ENCODE peak calls at places on chromosomes 5 and 9, in five cellular contexts. L is omental fat pad, R is cardiac fibroblast, A is breast epithelium, D is chondrocyte. C is an unnamed sample.

GRCh38 chr5:127723571-127723970 is 20.4 kb downstream of the CCDC192 start:
- DNase-seq in L (no peak), R (peak; percentile 50), A (no peak), D (no peak), C (no peak)

GRCh38 chr9:93091056-93091452 is 5.0 kb upstream of the CARD19 start:
- DNase-seq in L (no peak), R (no peak), A (peak; percentile 24), D (peak; percentile 27), C (no peak)

GRCh38 chr5:158899792-158900191 is 199.9 kb downstream of the EBF1 start:
- DNase-seq in L (no peak), R (peak; percentile 57), A (no peak), D (no peak), C (no peak)

GRCh38 chr5:40521108-40521785 is 158.5 kb upstream of the PTGER4 start:
- DNase-seq in L (no peak), R (no peak), A (no peak), D (no peak), C (no peak)

GRCh38 chr9:72996106-72996505 is 43.3 kb upstream of the ALDH1A1 start:
- DNase-seq in L (no peak), R (peak; percentile 54), A (no peak), D (no peak), C (no peak)

GRCh38 chr9:13948037-13948436 is 365.9 kb downstream of the NFIB start:
- DNase-seq in L (no peak), R (peak; percentile 70), A (no peak), D (no peak), C (no peak)

GRCh38 chr5:139795074-139796001 is at the start of gene PSD2:
- DNase-seq in L (no peak), R (no peak), A (no peak), D (no peak), C (no peak)

GRCh38 chr9:116288658-116289057 is 135.1 kb downstream of the PAPPA start:
- DNase-seq in L (no peak), R (peak; percentile 98), A (no peak), D (no peak), C (no peak)

GRCh38 chr5:68216737-68217231 is 1.2 kb downstream of the PIK3R1 start:
- DNase-seq in L (no peak), R (peak; percentile 37), A (no peak), D (no peak), C (no peak)

GRCh38 chr9:125568616-125569015 is 138.4 kb downstream of the MAPKAP1 start:
- DNase-seq in L (no peak), R (peak; percentile 26), A (no peak), D (no peak), C (no peak)

GRCh38 chr5:156950716-156951115 is 12.3 kb downstream of the TIMD4 start:
- DNase-seq in L (no peak), R (no peak), A (no peak), D (no peak), C (no peak)

GRCh38 chr9:108142504-108143201 is 653.1 kb upstream of the KLF4 start:
- DNase-seq in L (no peak), R (peak; percentile 83), A (peak; percentile 67), D (no peak), C (no peak)

GRCh38 chr9:106921989-106922388 is 59.0 kb downstream of the ZNF462 start:
- DNase-seq in L (no peak), R (peak; percentile 39), A (no peak), D (no peak), C (no peak)

GRCh38 chr5:38921174-38921573 is 75.4 kb downstream of the OSMR start:
- DNase-seq in L (no peak), R (no peak), A (no peak), D (no peak), C (no peak)

GRCh38 chr5:108345541-108346171 is 36.2 kb downstream of the FBXL17 start:
- DNase-seq in L (no peak), R (peak; percentile 75), A (no peak), D (no peak), C (no peak)

GRCh38 chr5:175830586-175831300 is 40.6 kb upstream of the CPLX2 start:
- DNase-seq in L (no peak), R (no peak), A (no peak), D (no peak), C (no peak)

GRCh38 chr9:15311607-15312006 is 4.6 kb upstream of the TTC39B start:
- DNase-seq in L (no peak), R (peak; percentile 46), A (no peak), D (no peak), C (no peak)

GRCh38 chr9:133945314-133945975 is 46.7 kb downstream of the VAV2 start:
- DNase-seq in L (no peak), R (no peak), A (no peak), D (peak; percentile 77), C (no peak)

GRCh38 chr9:97527626-97528528 is 26.4 kb downstream of the TMOD1 start:
- DNase-seq in L (no peak), R (no peak), A (no peak), D (no peak), C (no peak)

GRCh38 chr9:18146329-18146728 is 327.6 kb upstream of the ADAMTSL1 start:
- DNase-seq in L (no peak), R (no peak), A (no peak), D (no peak), C (no peak)

GRCh38 chr5:41043109-41043747 is 27.9 kb downstream of the MROH2B start:
- DNase-seq in L (no peak), R (no peak), A (no peak), D (no peak), C (no peak)

GRCh38 chr5:6763191-6763590 is 50.0 kb downstream of the TENT4A start:
- DNase-seq in L (no peak), R (no peak), A (no peak), D (no peak), C (no peak)

GRCh38 chr5:8730194-8730593 is 815.7 kb downstream of the SEMA5A start:
- DNase-seq in L (no peak), R (peak; percentile 71), A (no peak), D (no peak), C (no peak)

GRCh38 chr9:77750284-77750683 is 102.2 kb upstream of the GNA14 start:
- DNase-seq in L (no peak), R (peak; percentile 71), A (no peak), D (no peak), C (no peak)

GRCh38 chr9:94213513-94214124 is 45.5 kb upstream of the ZNF169 start:
- DNase-seq in L (peak; percentile 54), R (peak; percentile 85), A (peak; percentile 73), D (no peak), C (peak; percentile 49)

GRCh38 chr5:1910861-1911772 is 28.4 kb upstream of the IRX4 start:
- DNase-seq in L (no peak), R (no peak), A (peak; percentile 25), D (peak; percentile 44), C (peak; percentile 19)

GRCh38 chr5:96692436-96692835 is 30.3 kb downstream of the CAST start:
- DNase-seq in L (no peak), R (peak; percentile 91), A (no peak), D (no peak), C (no peak)

DNA sequence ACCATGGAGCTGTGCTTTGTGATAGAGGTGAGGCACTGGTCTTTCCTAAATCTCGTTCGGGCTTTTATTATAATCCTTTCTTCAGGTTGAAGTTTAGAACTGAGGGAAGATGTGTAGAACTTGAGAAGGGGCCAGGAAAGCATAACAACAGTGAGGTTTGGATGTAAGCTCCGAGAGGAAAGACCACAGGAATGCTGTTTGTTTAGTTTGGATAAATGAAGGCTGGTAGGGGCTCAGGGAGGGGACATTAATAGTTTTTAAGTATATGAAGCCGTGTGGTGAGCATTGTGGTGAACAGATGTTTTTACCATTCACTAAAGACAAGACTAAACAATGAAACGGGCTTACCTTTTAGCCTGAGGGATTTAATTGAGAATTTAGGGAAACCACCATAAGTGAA is 130.7 kb downstream of the ARHGAP26 start:
- DNase-seq in L (no peak), R (peak; percentile 28), A (no peak), D (no peak), C (no peak)
- TF ChIP-seq CTCF in L (no peak), R (no peak), A (no peak), D (no peak), C (no peak)

GRCh38 chr9:124122321-124122720 is 110.8 kb downstream of the LHX2 start:
- DNase-seq in L (no peak), R (no peak), A (no peak), D (no peak), C (no peak)

GRCh38 chr9:124120272-124120671 is 108.7 kb downstream of the LHX2 start:
- DNase-seq in L (no peak), R (no peak), A (no peak), D (no peak), C (no peak)

GRCh38 chr9:124124729-124125589 is 113.4 kb downstream of the LHX2 start:
- DNase-seq in L (no peak), R (no peak), A (no peak), D (no peak), C (no peak)

GRCh38 chr9:124121725-124122124 is 110.2 kb downstream of the LHX2 start:
- DNase-seq in L (no peak), R (no peak), A (no peak), D (no peak), C (no peak)

DNA sequence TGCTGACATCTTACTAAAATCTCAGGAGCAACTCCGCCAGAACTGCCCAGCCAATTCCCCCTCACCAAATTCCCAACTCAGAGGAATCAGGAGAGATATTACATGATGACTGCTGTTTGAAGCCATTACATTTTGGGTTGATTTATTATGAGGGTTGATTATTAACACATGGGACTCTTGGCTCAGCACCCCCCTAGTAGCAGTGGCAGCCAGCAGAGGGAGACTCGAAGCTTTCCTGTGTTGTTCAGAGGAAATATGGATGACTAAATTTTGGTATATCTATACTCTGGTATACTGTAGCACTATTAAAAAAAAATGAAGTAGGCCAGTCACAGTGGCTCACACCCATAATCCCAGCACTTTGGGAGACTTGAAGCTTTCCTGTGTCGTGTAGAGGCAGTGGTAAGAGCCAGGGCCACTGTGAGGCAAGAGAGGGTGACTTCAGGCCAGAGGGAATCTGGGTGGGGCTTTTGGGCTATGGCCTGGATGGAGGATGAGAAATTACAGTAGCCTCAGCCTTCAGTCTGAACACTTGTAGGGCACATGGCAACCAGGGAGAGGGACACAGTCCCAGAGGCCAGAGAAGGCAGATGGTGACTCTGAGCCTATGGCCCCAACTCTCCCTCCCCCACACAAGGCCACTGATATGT is 111.4 kb downstream of the LHX2 start:
- DNase-seq in L (no peak), R (peak; percentile 50), A (no peak), D (no peak), C (no peak)
- TF ChIP-seq CTCF in L (no peak), R (peak; percentile 60), A (no peak), D (peak; percentile 70), C (no peak)

GRCh38 chr9:105535920-105536668 is 21.8 kb upstream of the FKTN start:
- DNase-seq in L (no peak), R (peak; percentile 54), A (no peak), D (no peak), C (no peak)

GRCh38 chr9:105541838-105542237 is 16.1 kb upstream of the FKTN start:
- DNase-seq in L (no peak), R (no peak), A (no peak), D (no peak), C (no peak)

GRCh38 chr9:105539452-105539851 is 18.5 kb upstream of the FKTN start:
- DNase-seq in L (no peak), R (no peak), A (no peak), D (no peak), C (no peak)
- TF ChIP-seq CTCF in L (no peak), R (no peak), A (no peak), D (peak; percentile 45), C (no peak)

GRCh38 chr9:36110434-36110833 is 26.1 kb upstream of the GLIPR2 start:
- DNase-seq in L (no peak), R (no peak), A (no peak), D (no peak), C (no peak)
- TF ChIP-seq CTCF in L (no peak), R (no peak), A (no peak), D (peak; percentile 69), C (no peak)